ENCODE peak calls at places on chromosomes 13 and 19, in eight cellular contexts. J is spleen; Q is lung; I is tibial nerve; O is CD8-positive, alpha-beta memory T cell; H is body of pancreas; P is psoas muscle; M is CD8-positive, alpha-beta T cell. F is an unnamed sample. For H3K4me1, the result is how much of the 10 kb centered on the place peaks cover.

GRCh38 chr19:2171349-2172145 is 7.8 kb downstream of the DOT1L start:
- DNase-seq in J (peak), Q (no peak), I (no peak), O (peak), H (peak), P (no peak), M (peak), F (no peak)

GRCh38 chr19:4556574-4557185 is 2.8 kb downstream of the SEMA6B start:
- DNase-seq in J (no peak), Q (no peak), I (no peak), O (no peak), H (no peak), P (peak), M (no peak), F (no peak)

GRCh38 chr19:10102787-10103236 is 334 bp upstream of the ANGPTL6 start:
- DNase-seq in J (peak), Q (no peak), I (no peak), O (no peak), H (no peak), P (no peak), M (no peak), F (no peak)

GRCh38 chr19:53101518-53101917 is 1.7 kb downstream of the ZNF160 start:
- DNase-seq in J (no peak), Q (no peak), I (no peak), O (no peak), H (no peak), P (no peak), M (no peak), F (no peak)

GRCh38 chr13:31918707-31919106 is 112.9 kb upstream of the FRY start:
- DNase-seq in J (no peak), Q (no peak), I (no peak), O (no peak), H (no peak), P (no peak), M (no peak), F (no peak)

GRCh38 chr19:28468701-28469459 is 744.1 kb downstream of the UQCRFS1 start:
- DNase-seq in J (peak), Q (no peak), I (no peak), O (no peak), H (peak), P (no peak), M (peak), F (peak)

GRCh38 chr13:29976535-29976934 is 126.1 kb upstream of the UBL3 start:
- DNase-seq in J (no peak), Q (peak), I (no peak), O (no peak), H (no peak), P (no peak), M (no peak), F (no peak)

GRCh38 chr13:20182231-20182846 is 10.4 kb downstream of the GJB2 start:
- DNase-seq in J (no peak), Q (peak), I (peak), O (peak), H (peak), P (no peak), M (no peak), F (peak)

GRCh38 chr19:14511245-14511625 is 7.0 kb downstream of the DNAJB1 start:
- DNase-seq in J (no peak), Q (no peak), I (no peak), O (no peak), H (no peak), P (no peak), M (no peak), F (no peak)

GRCh38 chr19:18107235-18108083 is 9.9 kb downstream of the MAST3 start:
- DNase-seq in J (no peak), Q (peak), I (no peak), O (no peak), H (no peak), P (no peak), M (no peak), F (no peak)

GRCh38 chr13:102460806-102461205 is 59.0 kb upstream of the FGF14 start:
- DNase-seq in J (no peak), Q (no peak), I (no peak), O (no peak), H (no peak), P (no peak), M (no peak), F (peak)

GRCh38 chr13:111482806-111483620 is 162.6 kb downstream of the TEX29 start:
- DNase-seq in J (no peak), Q (no peak), I (no peak), O (no peak), H (no peak), P (no peak), M (no peak), F (no peak)

GRCh38 chr13:61414136-61414535 is 1.5 kb downstream of the PCDH20 start:
- DNase-seq in J (no peak), Q (no peak), I (no peak), O (no peak), H (no peak), P (no peak), M (no peak), F (no peak)

GRCh38 chr19:40466219-40467006 is at the start of gene SPTBN4:
- DNase-seq in J (peak), Q (peak), I (peak), O (no peak), H (peak), P (peak), M (peak), F (peak)

GRCh38 chr13:113002206-113002821 is 33.3 kb downstream of the MCF2L start:
- DNase-seq in J (no peak), Q (no peak), I (no peak), O (no peak), H (peak), P (no peak), M (no peak), F (peak)

GRCh38 chr13:102944821-102945220 is 99.0 kb downstream of the ERCC5 start:
- DNase-seq in J (no peak), Q (no peak), I (no peak), O (no peak), H (no peak), P (no peak), M (no peak), F (no peak)

GRCh38 chr13:107271226-107271625 is 703.3 kb upstream of the ARGLU1 start:
- DNase-seq in J (no peak), Q (no peak), I (no peak), O (no peak), H (no peak), P (no peak), M (no peak), F (no peak)

GRCh38 chr13:30394798-30395191 is 27.5 kb upstream of the UBE2L5 start:
- DNase-seq in J (no peak), Q (no peak), I (no peak), O (peak), H (no peak), P (no peak), M (no peak), F (no peak)

GRCh38 chr13:24271231-24271610 is 38.2 kb upstream of the C1QTNF9 start:
- DNase-seq in J (no peak), Q (no peak), I (no peak), O (no peak), H (no peak), P (no peak), M (no peak), F (no peak)

GRCh38 chr13:24274452-24274971 is 34.9 kb upstream of the C1QTNF9 start:
- DNase-seq in J (peak), Q (no peak), I (no peak), O (peak), H (no peak), P (no peak), M (peak), F (no peak)

GRCh38 chr13:24271611-24272451 is 37.5 kb upstream of the C1QTNF9 start:
- DNase-seq in J (peak), Q (peak), I (peak), O (peak), H (peak), P (peak), M (peak), F (peak)

GRCh38 chr13:24273926-24274325 is 35.5 kb upstream of the C1QTNF9 start:
- DNase-seq in J (no peak), Q (no peak), I (no peak), O (no peak), H (no peak), P (no peak), M (no peak), F (no peak)

DNA sequence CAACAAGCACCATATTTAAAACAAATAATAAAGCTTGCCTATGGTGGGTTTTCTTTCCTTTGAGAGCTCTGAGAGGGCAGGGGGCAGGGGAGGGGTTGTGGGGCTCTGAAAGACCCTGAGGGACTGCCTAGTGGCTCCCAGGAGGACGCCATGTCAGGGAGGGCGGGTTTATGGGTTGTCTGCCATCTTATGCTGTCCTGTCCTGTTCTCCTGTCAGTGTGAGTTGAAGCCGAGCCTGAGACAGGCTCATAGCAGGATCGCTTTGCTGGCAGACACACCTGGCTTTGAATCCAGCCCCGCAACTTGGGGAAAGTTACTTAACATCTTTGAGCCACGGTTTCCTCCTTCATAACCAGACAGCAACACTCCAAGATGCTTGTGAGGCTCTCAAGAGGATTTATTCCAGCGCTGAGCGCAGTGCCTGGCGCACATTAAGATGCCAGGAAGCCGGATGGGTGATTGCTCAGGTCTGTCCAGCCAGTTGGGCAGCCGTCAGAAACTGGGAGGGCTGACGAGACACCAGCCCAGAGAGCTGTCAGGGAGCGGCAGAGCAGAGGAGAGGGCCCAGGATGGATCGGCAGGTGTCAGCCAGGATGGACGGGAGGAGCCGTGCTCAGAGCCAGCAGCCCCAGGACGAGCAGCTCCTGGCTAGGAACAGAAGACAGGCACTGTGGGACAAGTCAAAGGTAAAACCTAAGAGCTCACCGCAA is 36.8 kb upstream of the C1QTNF9 start:
- DNase-seq in J (peak), Q (peak), I (no peak), O (peak), H (no peak), P (no peak), M (no peak), F (peak)
- H3K4me1 ChIP-seq in J (half or more), Q (under half), I (under half), O (half or more), H (half or more), P (under half), M (half or more), F (under half)

DNA sequence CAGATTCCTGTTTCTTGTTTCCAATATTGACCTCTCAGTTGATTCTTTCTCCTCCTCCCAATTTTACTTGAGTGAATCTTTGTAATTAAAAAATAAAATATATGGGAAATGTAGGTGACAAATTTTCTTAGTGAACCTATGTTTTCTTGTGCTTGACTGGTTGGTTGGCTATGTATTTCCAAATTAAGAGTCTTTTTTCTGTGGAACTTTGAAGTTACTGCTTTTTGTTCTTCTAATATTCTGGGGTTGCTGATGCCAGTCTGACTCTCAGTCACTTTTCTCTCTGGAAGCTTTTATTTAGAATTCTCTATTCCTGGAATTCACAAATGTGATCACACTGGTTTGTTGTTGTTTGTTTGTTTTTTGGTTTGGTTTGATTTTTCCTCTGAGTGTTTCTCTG is 9.8 kb downstream of the LSM14A start:
- DNase-seq in J (no peak), Q (no peak), I (no peak), O (no peak), H (no peak), P (no peak), M (no peak), F (no peak)
- H3K4me1 ChIP-seq in J (half or more), Q (under half), I (under half), O (half or more), H (half or more), P (half or more), M (half or more), F (half or more)

DNA sequence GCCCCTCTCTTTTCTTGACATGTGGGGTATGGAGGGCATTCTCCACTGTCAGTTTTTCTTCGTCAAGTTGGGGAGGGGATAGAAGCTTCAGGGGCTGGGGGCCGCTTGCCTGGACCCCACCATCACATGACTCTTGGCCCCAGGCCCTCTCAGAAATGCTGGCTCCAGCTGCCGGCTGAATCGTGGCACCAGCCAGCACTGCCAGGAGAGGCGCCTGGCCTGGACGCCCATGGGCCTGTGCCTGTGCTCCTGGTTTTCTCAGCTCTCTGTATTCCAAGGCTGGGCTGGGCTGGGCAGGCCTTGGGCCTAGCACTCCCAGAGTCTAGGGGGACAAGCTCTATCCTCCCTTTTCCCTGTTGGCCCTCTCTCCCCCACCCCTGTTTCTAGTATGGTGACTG is 38.6 kb downstream of the LYL1 start:
- DNase-seq in J (no peak), Q (no peak), I (no peak), O (no peak), H (no peak), P (peak), M (no peak), F (no peak)
- H3K4me1 ChIP-seq in J (under half), Q (under half), I (half or more), O (under half), H (under half), P (half or more), M (under half), F (under half)

GRCh38 chr19:50511069-50511822 is at the start of gene JOSD2:
- DNase-seq in J (peak), Q (peak), I (peak), O (peak), H (peak), P (peak), M (peak), F (peak)
- H3K4me1 ChIP-seq in J (under half), Q (under half), I (under half), O (under half), H (under half), P (under half), M (under half), F (under half)

GRCh38 chr13:110322126-110322827 is 15.2 kb downstream of the COL4A2 start:
- DNase-seq in J (no peak), Q (no peak), I (no peak), O (no peak), H (no peak), P (no peak), M (no peak), F (peak)
- H3K4me1 ChIP-seq in J (under half), Q (under half), I (half or more), O (under half), H (under half), P (under half), M (under half), F (half or more)

GRCh38 chr19:47511681-47512080 is 3.2 kb downstream of the NAPA start:
- DNase-seq in J (no peak), Q (no peak), I (no peak), O (no peak), H (peak), P (peak), M (no peak), F (no peak)
- H3K4me1 ChIP-seq in J (half or more), Q (under half), I (half or more), O (under half), H (half or more), P (half or more), M (half or more), F (half or more)

GRCh38 chr19:55638864-55639359 is 1.9 kb upstream of the ZNF580 start:
- DNase-seq in J (no peak), Q (no peak), I (no peak), O (peak), H (no peak), P (peak), M (peak), F (no peak)
- H3K4me1 ChIP-seq in J (half or more), Q (under half), I (half or more), O (half or more), H (half or more), P (half or more), M (under half), F (under half)